ENCODE peak calls at places on chromosomes 11 and 22, in nine cellular contexts. Y, R, D, U, K, I, C, A and Z are unnamed samples.

GRCh38 chr11:44627911-44628729 is 62.7 kb downstream of the CD82 start:
- DNase-seq in Y (no peak), R (peak; percentile 87), D (peak; percentile 61), U (peak; percentile 95), K (peak; percentile 47), I (peak; percentile 84), C (peak; percentile 3), A (peak; percentile 15), Z (no peak)

GRCh38 chr11:58941838-58942237 is 2.5 kb downstream of the GLYATL1 start:
- DNase-seq in Y (no peak), R (no peak), D (no peak), U (no peak), K (no peak), I (no peak), C (no peak), A (no peak), Z (no peak)

GRCh38 chr11:67022341-67022933 is 497 bp upstream of the SYT12 start:
- DNase-seq in Y (no peak), R (no peak), D (no peak), U (no peak), K (no peak), I (no peak), C (no peak), A (no peak), Z (no peak)

GRCh38 chr11:2931771-2932738 is 2.8 kb upstream of the PHLDA2 start:
- DNase-seq in Y (no peak), R (peak; percentile 35), D (peak; percentile 13), U (peak; percentile 64), K (no peak), I (no peak), C (no peak), A (no peak), Z (peak; percentile 19)

GRCh38 chr11:64809781-64810241 is 540 bp downstream of the MEN1 start:
- DNase-seq in Y (peak; percentile 63), R (no peak), D (peak; percentile 46), U (no peak), K (no peak), I (no peak), C (no peak), A (peak; percentile 62), Z (peak; percentile 62)

GRCh38 chr11:134333312-134333711 is 1.5 kb downstream of the GLB1L2 start:
- DNase-seq in Y (no peak), R (no peak), D (no peak), U (peak; percentile 65), K (no peak), I (no peak), C (no peak), A (no peak), Z (no peak)

GRCh38 chr11:126334665-126335462 is 20.6 kb upstream of the ST3GAL4 start:
- DNase-seq in Y (peak; percentile 4), R (no peak), D (no peak), U (no peak), K (no peak), I (no peak), C (peak; percentile 57), A (no peak), Z (no peak)

GRCh38 chr11:85663080-85663729 is 1.7 kb downstream of the CREBZF start:
- DNase-seq in Y (no peak), R (no peak), D (peak; percentile 26), U (no peak), K (no peak), I (no peak), C (no peak), A (no peak), Z (no peak)

GRCh38 chr11:100830978-100831732 is 144.1 kb downstream of the ARHGAP42 start:
- DNase-seq in Y (no peak), R (no peak), D (no peak), U (no peak), K (peak; percentile 73), I (no peak), C (peak; percentile 25), A (no peak), Z (no peak)

GRCh38 chr11:105022998-105023397 is at the start of gene CASP5:
- DNase-seq in Y (no peak), R (no peak), D (no peak), U (no peak), K (no peak), I (no peak), C (no peak), A (no peak), Z (no peak)

GRCh38 chr11:104106136-104106754 is 57.7 kb downstream of the PDGFD start:
- DNase-seq in Y (no peak), R (no peak), D (no peak), U (no peak), K (no peak), I (no peak), C (peak; percentile 68), A (no peak), Z (no peak)

GRCh38 chr22:27687984-27688545 is 113.5 kb downstream of the MN1 start:
- DNase-seq in Y (no peak), R (no peak), D (no peak), U (no peak), K (no peak), I (no peak), C (no peak), A (no peak), Z (no peak)

GRCh38 chr11:95134491-95134890 is 44.8 kb downstream of the ENDOD1 start:
- DNase-seq in Y (no peak), R (no peak), D (no peak), U (no peak), K (peak; percentile 69), I (no peak), C (peak; percentile 89), A (no peak), Z (no peak)

GRCh38 chr11:43735931-43736330 is 55.4 kb downstream of the HSD17B12 start:
- DNase-seq in Y (no peak), R (no peak), D (no peak), U (no peak), K (no peak), I (no peak), C (peak; percentile 52), A (no peak), Z (no peak)

GRCh38 chr22:50192825-50193204 is 7.1 kb downstream of the TRABD start:
- DNase-seq in Y (no peak), R (no peak), D (peak; percentile 52), U (no peak), K (no peak), I (no peak), C (no peak), A (no peak), Z (no peak)

DNA sequence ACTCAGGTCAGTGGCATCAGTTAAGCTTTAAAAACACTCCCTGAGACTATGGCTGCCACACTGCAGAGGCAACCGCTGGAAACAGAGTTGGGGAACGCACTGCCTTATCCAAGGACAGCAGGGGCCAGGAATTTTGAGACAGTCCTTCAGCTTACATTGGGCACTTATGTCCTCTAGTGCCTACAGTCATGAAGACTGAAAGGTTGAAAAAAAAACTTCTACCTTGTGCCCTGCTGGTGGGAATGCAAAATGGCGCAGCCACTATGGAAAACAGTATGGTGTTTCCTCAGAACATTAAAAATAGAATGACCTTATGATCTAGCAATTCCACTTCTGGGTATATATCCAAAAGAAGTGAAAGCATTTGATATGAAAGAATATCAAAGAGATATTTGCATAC is 19.6 kb downstream of the DKK3 start:
- DNase-seq in Y (no peak), R (no peak), D (no peak), U (no peak), K (no peak), I (no peak), C (no peak), A (peak; percentile 62), Z (no peak)
- TF ChIP-seq CTCF in Y (no peak), R (no peak), D (no peak), U (no peak), K (no peak), I (no peak), C (peak; percentile 79), A (peak; percentile 20), Z (peak; percentile 44)

DNA sequence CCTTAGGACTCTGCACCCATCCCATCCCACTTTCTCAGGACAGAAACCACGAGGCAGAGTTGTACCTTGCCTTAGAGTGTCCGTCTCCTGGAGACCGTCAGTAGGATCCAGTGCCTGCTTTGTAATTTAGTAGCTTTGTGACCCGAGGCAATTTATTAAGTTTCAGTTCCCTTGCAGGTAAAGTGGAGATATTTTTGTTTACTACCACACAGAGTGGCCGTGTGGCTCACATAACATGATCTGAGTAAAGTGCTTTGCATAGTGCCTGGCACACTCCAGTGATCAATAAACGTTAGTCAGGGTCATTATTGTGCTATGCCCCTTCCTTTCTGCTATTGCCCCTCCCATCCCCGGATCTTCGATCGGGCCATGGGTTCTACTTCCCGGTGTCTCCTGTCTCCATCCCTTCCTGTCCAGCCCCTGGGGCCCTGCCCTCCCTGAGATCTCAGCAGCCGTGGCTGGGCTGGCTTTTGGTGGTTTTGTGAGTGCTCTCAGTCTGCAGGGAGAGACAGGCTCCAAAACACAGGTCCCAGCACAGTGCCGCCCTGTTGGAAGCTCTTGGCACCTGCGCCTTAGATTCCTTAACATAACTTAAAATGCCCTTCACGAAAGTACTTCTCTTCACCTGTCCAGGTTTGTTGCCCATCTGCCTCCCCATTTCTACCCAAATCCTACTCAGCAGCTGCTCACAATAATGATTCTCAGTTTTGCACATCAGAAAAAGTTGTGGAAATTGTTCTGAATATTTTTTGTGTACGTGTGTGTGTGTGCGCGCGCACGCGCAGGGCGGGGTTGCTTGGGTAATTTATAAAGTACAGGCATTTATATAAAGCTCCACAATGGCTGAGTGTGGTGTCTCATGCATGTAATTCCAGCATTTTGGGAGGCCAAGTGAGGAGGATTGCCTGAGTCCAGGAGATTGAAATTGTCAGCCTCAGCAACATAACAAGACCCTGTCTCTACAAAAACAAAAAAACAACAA is 753.7 kb downstream of the NTM start:
- DNase-seq in Y (peak; percentile 46), R (no peak), D (no peak), U (no peak), K (no peak), I (no peak), C (no peak), A (no peak), Z (no peak)
- TF ChIP-seq CTCF in Y (no peak), R (no peak), D (no peak), U (no peak), K (no peak), I (no peak), C (peak; percentile 41), A (peak; percentile 3), Z (peak; percentile 23)

DNA sequence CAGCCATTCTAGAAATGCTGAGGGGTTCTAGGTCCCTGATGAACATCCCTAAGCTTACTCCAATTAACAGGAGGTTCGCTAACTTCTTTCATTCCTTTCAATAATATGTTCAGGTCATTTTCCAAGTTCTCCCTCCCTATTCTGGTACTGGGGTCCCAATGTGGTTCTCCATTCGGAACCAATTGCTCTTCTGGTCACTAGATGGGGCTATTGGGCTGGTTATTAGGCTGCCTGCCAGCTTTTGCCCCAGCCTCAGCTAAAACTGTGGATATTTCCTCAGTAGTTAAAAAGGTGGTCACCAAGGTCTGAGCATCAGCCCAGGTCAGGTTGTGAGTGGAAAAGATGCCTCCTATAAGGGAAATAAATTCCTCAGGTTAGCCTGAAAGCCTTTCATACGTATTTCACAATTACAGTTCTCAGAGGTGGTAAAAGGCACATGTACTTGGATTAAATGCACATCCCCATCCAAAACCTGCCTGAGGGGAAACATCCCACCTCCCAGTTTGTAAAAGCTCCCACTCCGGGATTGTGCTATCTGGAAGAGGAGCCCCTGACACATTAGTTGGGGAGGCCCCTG is 161.1 kb upstream of the CCDC179 start:
- DNase-seq in Y (peak; percentile 35), R (no peak), D (peak; percentile 49), U (no peak), K (no peak), I (no peak), C (peak; percentile 12), A (peak; percentile 56), Z (no peak)
- TF ChIP-seq CTCF in Y (peak; percentile 68), R (peak; percentile 15), D (peak; percentile 57), U (peak; percentile 52), K (no peak), I (peak; percentile 29), C (peak; percentile 84), A (peak; percentile 68), Z (peak; percentile 74)

GRCh38 chr11:80987161-80987560 is 1546.3 kb upstream of the TENM4 start:
- DNase-seq in Y (no peak), R (no peak), D (no peak), U (no peak), K (no peak), I (no peak), C (no peak), A (no peak), Z (no peak)
- TF ChIP-seq CTCF in Y (no peak), R (no peak), D (no peak), U (no peak), K (no peak), I (no peak), C (no peak), A (no peak), Z (no peak)